ENCODE peak calls at places on chromosome 21, in seven cellular contexts. P is neural crest cell; Q is OCI-LY7; A is activated naive CD4-positive, alpha-beta T cell treated with anti-CD3 and anti-CD28 coated beads, Interleukin-2, amount 50 U/mL, for 72 hours; C is stimulated activated CD8-positive, alpha-beta memory T cell treated with anti-CD3 and anti-CD28 coated beads, Interleukin-2, amount 100 ng/mL, for 1 hour; O is G401; S is HL-60. B is an unnamed sample.

GRCh38 chr21:41369915-41370839 is 8.3 kb downstream of the MX2 start:
- DNase-seq in P (no peak), Q (no peak), A (peak; percentile 49), C (no peak), O (no peak), S (no peak), B (no peak)

GRCh38 chr21:42561742-42562141 is 48.1 kb downstream of the SLC37A1 start:
- DNase-seq in P (no peak), Q (peak; percentile 96), A (no peak), C (no peak), O (no peak), S (no peak), B (no peak)

GRCh38 chr21:20822559-20823133 is 175.6 kb upstream of the NCAM2 start:
- DNase-seq in P (no peak), Q (no peak), A (no peak), C (no peak), O (no peak), S (no peak), B (no peak)

GRCh38 chr21:43884012-43884860 is 19.2 kb downstream of the AGPAT3 start:
- DNase-seq in P (no peak), Q (no peak), A (peak; percentile 19), C (no peak), O (no peak), S (peak; percentile 70), B (no peak)

GRCh38 chr21:19326581-19327319 is 923.2 kb upstream of the TMPRSS15 start:
- DNase-seq in P (no peak), Q (no peak), A (no peak), C (no peak), O (no peak), S (no peak), B (no peak)

GRCh38 chr21:33976082-33976979 is 60.7 kb upstream of the ATP5PO start:
- DNase-seq in P (no peak), Q (peak; percentile 65), A (peak; percentile 58), C (no peak), O (no peak), S (peak; percentile 80), B (peak; percentile 52)

GRCh38 chr21:44991538-44992483 is 52.0 kb downstream of the SLX9 start:
- DNase-seq in P (no peak), Q (no peak), A (no peak), C (no peak), O (no peak), S (no peak), B (no peak)

GRCh38 chr21:36456714-36457399 is 23.1 kb downstream of the CLDN14 start:
- DNase-seq in P (no peak), Q (no peak), A (no peak), C (no peak), O (no peak), S (no peak), B (no peak)